ENCODE peak calls at places on chromosomes 13 and 19, in four cellular contexts. Y, M, P and V are unnamed samples.

GRCh38 chr13:98878421-98879126 is 99.3 kb downstream of the DOCK9 start:
- DNase-seq in Y (no peak), M (no peak), P (no peak), V (no peak)

GRCh38 chr19:46271488-46272197 is 25.2 kb upstream of the HIF3A start:
- DNase-seq in Y (no peak), M (no peak), P (no peak), V (no peak)

GRCh38 chr19:2034729-2035589 is 16.1 kb downstream of the MKNK2 start:
- DNase-seq in Y (peak), M (no peak), P (no peak), V (no peak)

GRCh38 chr13:60448907-60449510 is 52.0 kb downstream of the TDRD3 start:
- DNase-seq in Y (peak), M (peak), P (no peak), V (no peak)

GRCh38 chr13:33349996-33350826 is 64.7 kb upstream of the STARD13 start:
- DNase-seq in Y (no peak), M (no peak), P (no peak), V (peak)

GRCh38 chr13:99654076-99654475 is 152.8 kb downstream of the TM9SF2 start:
- DNase-seq in Y (no peak), M (no peak), P (no peak), V (no peak)

GRCh38 chr19:41218249-41218614 is 791 bp upstream of the AXL start:
- DNase-seq in Y (no peak), M (no peak), P (no peak), V (no peak)

GRCh38 chr13:72889496-72889895 is 107.6 kb downstream of the PIBF1 start:
- DNase-seq in Y (no peak), M (no peak), P (no peak), V (no peak)

GRCh38 chr19:38208571-38208970 is 15.5 kb downstream of the DPF1 start:
- DNase-seq in Y (no peak), M (no peak), P (no peak), V (no peak)

GRCh38 chr13:25420161-25420560 is 48.4 kb downstream of the ATP8A2 start:
- DNase-seq in Y (no peak), M (no peak), P (no peak), V (no peak)

GRCh38 chr13:35690546-35690945 is 214.1 kb upstream of the MAB21L1 start:
- DNase-seq in Y (no peak), M (no peak), P (no peak), V (no peak)

GRCh38 chr19:2077833-2078619 is 18.1 kb downstream of the MOB3A start:
- DNase-seq in Y (no peak), M (no peak), P (no peak), V (no peak)

GRCh38 chr19:38842439-38843174 is 7.2 kb downstream of the HNRNPL start:
- DNase-seq in Y (no peak), M (no peak), P (no peak), V (no peak)

GRCh38 chr13:42707003-42707402 is 74.4 kb upstream of the FAM216B start:
- DNase-seq in Y (no peak), M (no peak), P (no peak), V (no peak)

GRCh38 chr13:42703740-42704139 is 77.6 kb upstream of the FAM216B start:
- DNase-seq in Y (no peak), M (no peak), P (no peak), V (no peak)

GRCh38 chr13:42707596-42707995 is 73.8 kb upstream of the FAM216B start:
- DNase-seq in Y (no peak), M (no peak), P (no peak), V (no peak)

GRCh38 chr13:42708391-42708790 is 73.0 kb upstream of the FAM216B start:
- DNase-seq in Y (no peak), M (no peak), P (no peak), V (no peak)

GRCh38 chr13:42706286-42706685 is 75.1 kb upstream of the FAM216B start:
- DNase-seq in Y (no peak), M (no peak), P (no peak), V (no peak)
- TF ChIP-seq SPI1 in Y (no peak), M (no peak), P (no peak), V (no peak)

GRCh38 chr19:33303791-33304759 is 1.7 kb upstream of the CEBPA start:
- DNase-seq in Y (no peak), M (no peak), P (no peak), V (no peak)

GRCh38 chr19:33304760-33305647 is 2.7 kb upstream of the CEBPA start:
- DNase-seq in Y (peak), M (peak), P (no peak), V (no peak)

GRCh38 chr19:33301900-33302174 is 497 bp downstream of the CEBPA start:
- DNase-seq in Y (no peak), M (no peak), P (no peak), V (no peak)

GRCh38 chr19:33302175-33302973 is at the start of gene CEBPA:
- DNase-seq in Y (peak), M (peak), P (no peak), V (peak)

DNA sequence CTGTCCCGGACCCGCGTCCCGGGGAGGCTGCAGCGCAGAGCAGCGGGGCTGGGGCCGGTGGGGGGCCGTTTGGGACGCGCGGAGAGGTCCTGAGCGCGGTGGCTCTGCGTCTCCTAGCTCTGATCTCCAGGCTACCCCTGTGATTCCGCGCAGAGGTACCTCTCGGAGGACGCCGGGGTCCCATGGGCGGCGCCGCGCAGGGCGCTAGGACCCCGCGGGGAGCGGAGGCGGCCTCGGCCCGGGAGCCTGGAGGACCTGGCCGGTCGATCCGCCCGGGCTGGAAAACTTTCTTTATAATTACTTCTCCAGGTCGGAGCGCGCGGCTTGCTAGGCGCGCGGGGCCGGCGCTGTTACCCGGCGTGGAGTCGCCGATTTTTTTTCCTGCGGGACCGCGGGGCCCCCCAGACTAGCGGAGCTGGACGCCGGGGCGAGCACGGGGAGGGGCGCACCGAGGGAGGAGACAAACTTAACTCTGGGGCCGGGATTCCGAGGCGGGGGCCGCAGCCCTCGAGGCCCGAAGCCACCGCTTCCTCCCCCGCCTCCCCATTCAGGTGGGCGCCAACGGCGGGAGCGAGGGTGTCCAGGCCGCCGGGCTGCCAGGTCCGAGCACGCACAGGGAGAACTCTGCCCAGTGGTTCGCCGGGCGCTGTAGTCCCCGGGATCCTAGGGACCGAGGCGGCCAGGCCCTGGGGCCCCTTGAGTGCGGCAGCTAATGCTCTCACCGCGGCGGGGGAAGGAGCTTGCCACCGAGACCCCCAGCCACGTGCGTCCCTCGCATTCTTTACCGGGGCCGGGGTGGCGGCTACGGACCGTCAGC is 848 bp upstream of the CEBPA start:
- DNase-seq in Y (no peak), M (peak), P (no peak), V (no peak)
- TF ChIP-seq SPI1 in Y (no peak), M (no peak), P (no peak), V (no peak)

DNA sequence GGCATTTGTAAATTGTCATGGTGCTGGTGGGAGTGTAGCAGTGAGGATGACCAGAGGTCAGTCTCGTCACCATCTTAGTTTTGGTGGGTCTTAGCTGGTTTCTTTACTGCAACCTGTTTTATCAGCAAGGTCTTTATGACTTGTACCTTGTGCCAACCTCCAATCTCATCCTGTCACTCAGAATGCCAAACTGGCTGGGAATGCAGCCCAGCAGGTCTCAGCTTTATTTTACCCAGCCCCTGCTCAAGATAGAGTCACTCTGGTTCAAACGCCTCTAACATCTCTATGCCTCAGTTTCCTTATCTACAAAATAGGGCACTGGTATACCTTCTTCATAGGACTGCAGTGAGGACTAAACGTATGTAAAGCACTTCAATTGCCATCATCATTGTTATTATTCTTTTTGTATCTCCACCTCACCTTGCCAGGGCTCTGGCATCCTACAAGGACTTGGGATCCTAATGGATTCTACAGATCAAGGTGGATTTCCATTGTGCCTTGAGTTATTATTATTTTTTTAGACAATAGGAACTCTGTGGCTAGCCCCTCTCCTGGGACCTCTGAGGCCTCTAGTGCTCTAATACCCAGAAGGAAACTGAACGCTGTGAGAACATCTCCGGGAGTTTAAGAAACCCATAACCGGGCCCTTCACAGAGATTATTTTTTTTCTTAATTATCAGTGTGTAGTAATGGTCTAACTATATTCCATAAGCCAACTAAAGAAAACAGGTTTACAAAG is 69.0 kb upstream of the RGCC start:
- DNase-seq in Y (no peak), M (no peak), P (no peak), V (no peak)
- TF ChIP-seq SPI1 in Y (no peak), M (no peak), P (no peak), V (no peak)

GRCh38 chr19:4911314-4911713 is 2.0 kb downstream of the UHRF1 start:
- DNase-seq in Y (no peak), M (no peak), P (no peak), V (no peak)

GRCh38 chr19:4913996-4914735 is 4.9 kb downstream of the UHRF1 start:
- DNase-seq in Y (no peak), M (no peak), P (no peak), V (no peak)

GRCh38 chr19:4911786-4912672 is 2.7 kb downstream of the UHRF1 start:
- DNase-seq in Y (peak), M (peak), P (no peak), V (no peak)

GRCh38 chr19:4914736-4915501 is 5.6 kb downstream of the UHRF1 start:
- DNase-seq in Y (peak), M (peak), P (no peak), V (no peak)

GRCh38 chr19:4916292-4917082 is 7.2 kb downstream of the UHRF1 start:
- DNase-seq in Y (no peak), M (peak), P (no peak), V (peak)
- TF ChIP-seq SPI1 in Y (no peak), M (peak), P (peak), V (peak)